ENCODE peak calls at places on chromosomes 12 and 14, in eight cellular contexts. One of them, this sample, is unnamed.

GRCh38 chr12:128111951-128112350 is 155.0 kb upstream of the TMEM132C start:
- DNase-seq in astrocyte of the cerebellum: no peak
- DNase-seq in adrenal gland: no peak
- DNase-seq in fibroblast of lung: no peak
- DNase-seq in astrocyte: no peak
- DNase-seq in tibial nerve: no peak
- DNase-seq in BJ: no peak
- DNase-seq in heart right ventricle: no peak
- DNase-seq in this sample: no peak

GRCh38 chr14:92259613-92260357 is 63.2 kb upstream of the SLC24A4 start:
- DNase-seq in astrocyte of the cerebellum: no peak
- DNase-seq in adrenal gland: peak
- DNase-seq in fibroblast of lung: no peak
- DNase-seq in astrocyte: no peak
- DNase-seq in tibial nerve: no peak
- DNase-seq in BJ: no peak
- DNase-seq in heart right ventricle: no peak
- DNase-seq in this sample: no peak

GRCh38 chr14:71765505-71765904 is 166.7 kb upstream of the RGS6 start:
- DNase-seq in astrocyte of the cerebellum: no peak
- DNase-seq in adrenal gland: no peak
- DNase-seq in fibroblast of lung: no peak
- DNase-seq in astrocyte: no peak
- DNase-seq in tibial nerve: no peak
- DNase-seq in BJ: no peak
- DNase-seq in heart right ventricle: no peak
- DNase-seq in this sample: no peak

GRCh38 chr14:22978873-22979671 is 3.3 kb downstream of the AJUBA start:
- DNase-seq in astrocyte of the cerebellum: no peak
- DNase-seq in adrenal gland: peak
- DNase-seq in fibroblast of lung: peak
- DNase-seq in astrocyte: no peak
- DNase-seq in tibial nerve: no peak
- DNase-seq in BJ: no peak
- DNase-seq in heart right ventricle: no peak
- DNase-seq in this sample: no peak

GRCh38 chr14:54175298-54175942 is 218.8 kb upstream of the BMP4 start:
- DNase-seq in astrocyte of the cerebellum: peak
- DNase-seq in adrenal gland: peak
- DNase-seq in fibroblast of lung: peak
- DNase-seq in astrocyte: peak
- DNase-seq in tibial nerve: peak
- DNase-seq in BJ: no peak
- DNase-seq in heart right ventricle: peak
- DNase-seq in this sample: peak

GRCh38 chr12:105107497-105108371 is at the start of gene WASHC4:
- DNase-seq in astrocyte of the cerebellum: peak
- DNase-seq in adrenal gland: peak
- DNase-seq in fibroblast of lung: peak
- DNase-seq in astrocyte: peak
- DNase-seq in tibial nerve: peak
- DNase-seq in BJ: no peak
- DNase-seq in heart right ventricle: peak
- DNase-seq in this sample: peak

GRCh38 chr12:92860521-92860920 is 68.6 kb downstream of the EEA1 start:
- DNase-seq in astrocyte of the cerebellum: no peak
- DNase-seq in adrenal gland: no peak
- DNase-seq in fibroblast of lung: no peak
- DNase-seq in astrocyte: no peak
- DNase-seq in tibial nerve: no peak
- DNase-seq in BJ: no peak
- DNase-seq in heart right ventricle: no peak
- DNase-seq in this sample: no peak

GRCh38 chr14:61584258-61584657 is 111.1 kb upstream of the HIF1A start:
- DNase-seq in astrocyte of the cerebellum: no peak
- DNase-seq in adrenal gland: no peak
- DNase-seq in fibroblast of lung: peak
- DNase-seq in astrocyte: peak
- DNase-seq in tibial nerve: no peak
- DNase-seq in BJ: no peak
- DNase-seq in heart right ventricle: no peak
- DNase-seq in this sample: no peak

GRCh38 chr12:79677667-79678066 is 13.1 kb downstream of the PAWR start:
- DNase-seq in astrocyte of the cerebellum: no peak
- DNase-seq in adrenal gland: no peak
- DNase-seq in fibroblast of lung: no peak
- DNase-seq in astrocyte: no peak
- DNase-seq in tibial nerve: no peak
- DNase-seq in BJ: no peak
- DNase-seq in heart right ventricle: no peak
- DNase-seq in this sample: no peak

GRCh38 chr14:28375295-28375694 is 391.3 kb upstream of the FOXG1 start:
- DNase-seq in astrocyte of the cerebellum: peak
- DNase-seq in adrenal gland: no peak
- DNase-seq in fibroblast of lung: peak
- DNase-seq in astrocyte: peak
- DNase-seq in tibial nerve: no peak
- DNase-seq in BJ: no peak
- DNase-seq in heart right ventricle: no peak
- DNase-seq in this sample: no peak

GRCh38 chr12:60689137-60689536 is 1093.3 kb downstream of the SLC16A7 start:
- DNase-seq in astrocyte of the cerebellum: no peak
- DNase-seq in adrenal gland: no peak
- DNase-seq in fibroblast of lung: no peak
- DNase-seq in astrocyte: no peak
- DNase-seq in tibial nerve: no peak
- DNase-seq in BJ: no peak
- DNase-seq in heart right ventricle: no peak
- DNase-seq in this sample: no peak

GRCh38 chr12:11853126-11853525 is 203.7 kb downstream of the ETV6 start:
- DNase-seq in astrocyte of the cerebellum: no peak
- DNase-seq in adrenal gland: no peak
- DNase-seq in fibroblast of lung: no peak
- DNase-seq in astrocyte: no peak
- DNase-seq in tibial nerve: no peak
- DNase-seq in BJ: no peak
- DNase-seq in heart right ventricle: no peak
- DNase-seq in this sample: no peak

GRCh38 chr12:49703647-49704137 is 3.5 kb downstream of the FMNL3 start:
- DNase-seq in astrocyte of the cerebellum: peak
- DNase-seq in adrenal gland: no peak
- DNase-seq in fibroblast of lung: peak
- DNase-seq in astrocyte: peak
- DNase-seq in tibial nerve: no peak
- DNase-seq in BJ: no peak
- DNase-seq in heart right ventricle: no peak
- DNase-seq in this sample: no peak

GRCh38 chr14:101889366-101889765 is 75.0 kb upstream of the DYNC1H1 start:
- DNase-seq in astrocyte of the cerebellum: no peak
- DNase-seq in adrenal gland: no peak
- DNase-seq in fibroblast of lung: no peak
- DNase-seq in astrocyte: no peak
- DNase-seq in tibial nerve: no peak
- DNase-seq in BJ: no peak
- DNase-seq in heart right ventricle: no peak
- DNase-seq in this sample: no peak

GRCh38 chr12:54052745-54053624 is 650 bp upstream of the HOXC4 start:
- DNase-seq in astrocyte of the cerebellum: no peak
- DNase-seq in adrenal gland: peak
- DNase-seq in fibroblast of lung: no peak
- DNase-seq in astrocyte: no peak
- DNase-seq in tibial nerve: no peak
- DNase-seq in BJ: no peak
- DNase-seq in heart right ventricle: no peak
- DNase-seq in this sample: no peak

GRCh38 chr12:51009038-51009437 is 17.1 kb downstream of the SLC11A2 start:
- DNase-seq in astrocyte of the cerebellum: no peak
- DNase-seq in adrenal gland: peak
- DNase-seq in fibroblast of lung: peak
- DNase-seq in astrocyte: no peak
- DNase-seq in tibial nerve: peak
- DNase-seq in BJ: no peak
- DNase-seq in heart right ventricle: peak
- DNase-seq in this sample: peak

DNA sequence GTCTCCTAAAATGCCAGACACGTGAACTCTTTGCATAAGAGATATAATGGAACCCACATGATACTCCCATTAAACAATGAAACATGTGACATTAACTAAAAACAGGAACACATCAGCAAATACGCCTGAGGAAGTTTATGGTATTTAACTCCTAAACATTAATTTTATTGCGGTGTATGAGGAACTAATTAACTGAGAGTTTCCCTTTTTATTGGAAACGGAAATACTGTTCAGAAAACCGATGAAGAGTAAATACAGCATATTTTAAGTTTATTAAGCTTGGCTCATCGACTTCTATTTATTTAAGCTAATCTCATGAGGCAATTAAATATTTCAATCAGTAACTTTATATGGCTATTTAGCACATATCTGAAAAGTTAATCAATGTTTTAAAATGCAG is 290.3 kb downstream of the SOX5 start:
- DNase-seq in astrocyte of the cerebellum: no peak
- DNase-seq in adrenal gland: no peak
- DNase-seq in fibroblast of lung: no peak
- DNase-seq in astrocyte: no peak
- DNase-seq in tibial nerve: no peak
- DNase-seq in BJ: peak
- DNase-seq in heart right ventricle: no peak
- DNase-seq in this sample: no peak
- TF ChIP-seq CTCF in astrocyte of the cerebellum: no peak
- TF ChIP-seq CTCF in adrenal gland: no peak
- TF ChIP-seq CTCF in fibroblast of lung: no peak
- TF ChIP-seq CTCF in astrocyte: no peak
- TF ChIP-seq CTCF in tibial nerve: no peak
- TF ChIP-seq CTCF in BJ: no peak
- TF ChIP-seq CTCF in heart right ventricle: no peak
- TF ChIP-seq CTCF in this sample: no peak

GRCh38 chr12:94874086-94874985 is 129.2 kb downstream of the NDUFA12 start:
- DNase-seq in astrocyte of the cerebellum: no peak
- DNase-seq in adrenal gland: no peak
- DNase-seq in fibroblast of lung: no peak
- DNase-seq in astrocyte: no peak
- DNase-seq in tibial nerve: no peak
- DNase-seq in BJ: no peak
- DNase-seq in heart right ventricle: no peak
- DNase-seq in this sample: no peak
- H3K4me3 ChIP-seq in astrocyte of the cerebellum: peak
- H3K4me3 ChIP-seq in adrenal gland: no peak
- H3K4me3 ChIP-seq in fibroblast of lung: no peak
- H3K4me3 ChIP-seq in astrocyte: peak
- H3K4me3 ChIP-seq in tibial nerve: peak
- H3K4me3 ChIP-seq in BJ: no peak
- H3K4me3 ChIP-seq in heart right ventricle: peak
- H3K4me3 ChIP-seq in this sample: peak

DNA sequence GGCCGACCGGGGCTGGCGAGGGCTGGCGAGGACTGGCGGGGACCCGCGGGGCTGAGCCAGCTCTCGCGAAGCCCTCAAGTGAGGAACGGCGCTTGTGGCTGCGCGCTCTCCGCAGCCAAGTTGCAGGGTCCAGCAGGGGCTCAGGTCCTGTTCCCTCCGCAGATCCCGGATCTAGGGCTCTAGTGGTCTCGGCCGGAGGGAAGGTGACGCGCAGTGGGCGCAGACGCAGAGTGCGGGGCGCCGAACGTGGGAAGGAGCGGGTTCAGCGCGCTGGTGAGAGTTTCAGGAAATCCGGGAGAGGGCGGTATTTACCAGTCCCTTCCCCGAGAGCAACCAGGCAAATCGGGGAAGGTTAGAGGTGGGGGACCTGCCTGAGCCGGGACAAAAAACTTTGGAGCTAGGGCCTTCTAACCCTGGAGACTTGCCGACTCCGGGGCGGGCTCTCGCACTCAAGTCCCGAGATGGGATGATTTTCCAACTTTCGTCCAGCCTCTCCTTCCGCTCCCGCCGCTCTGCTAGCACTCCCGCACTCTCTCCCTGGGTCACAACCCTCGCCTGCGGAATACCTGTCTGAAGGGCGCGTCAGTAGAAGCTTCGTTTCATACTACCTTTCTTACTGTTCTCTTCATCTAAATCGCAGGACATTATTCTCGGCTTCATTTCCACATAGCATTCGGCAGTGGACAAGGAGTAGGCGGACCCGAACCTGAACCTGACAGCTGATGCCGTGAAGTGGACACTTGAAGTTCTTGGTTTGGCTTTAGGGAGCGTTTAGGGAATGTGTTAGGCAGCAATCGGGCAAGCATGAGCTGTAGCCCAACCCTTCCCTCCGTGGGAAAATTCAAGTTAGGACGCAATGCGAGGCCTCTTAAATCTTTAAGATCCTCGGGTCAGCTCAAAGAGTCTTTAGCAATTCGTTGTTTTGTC is 13.6 kb upstream of the PAX9 start:
- DNase-seq in astrocyte of the cerebellum: no peak
- DNase-seq in adrenal gland: no peak
- DNase-seq in fibroblast of lung: peak
- DNase-seq in astrocyte: peak
- DNase-seq in tibial nerve: no peak
- DNase-seq in BJ: no peak
- DNase-seq in heart right ventricle: no peak
- DNase-seq in this sample: no peak
- TF ChIP-seq CTCF in astrocyte of the cerebellum: peak
- TF ChIP-seq CTCF in adrenal gland: peak
- TF ChIP-seq CTCF in fibroblast of lung: peak
- TF ChIP-seq CTCF in astrocyte: peak
- TF ChIP-seq CTCF in tibial nerve: peak
- TF ChIP-seq CTCF in BJ: peak
- TF ChIP-seq CTCF in heart right ventricle: peak
- TF ChIP-seq CTCF in this sample: peak

GRCh38 chr14:76153919-76154318 is 2.2 kb downstream of the GPATCH2L start:
- DNase-seq in astrocyte of the cerebellum: no peak
- DNase-seq in adrenal gland: no peak
- DNase-seq in fibroblast of lung: no peak
- DNase-seq in astrocyte: no peak
- DNase-seq in tibial nerve: no peak
- DNase-seq in BJ: no peak
- DNase-seq in heart right ventricle: no peak
- DNase-seq in this sample: no peak
- H3K4me3 ChIP-seq in astrocyte of the cerebellum: no peak
- H3K4me3 ChIP-seq in adrenal gland: no peak
- H3K4me3 ChIP-seq in fibroblast of lung: no peak
- H3K4me3 ChIP-seq in astrocyte: no peak
- H3K4me3 ChIP-seq in tibial nerve: no peak
- H3K4me3 ChIP-seq in BJ: no peak
- H3K4me3 ChIP-seq in heart right ventricle: no peak
- H3K4me3 ChIP-seq in this sample: no peak

GRCh38 chr14:105012171-105012985 is 8.5 kb downstream of the CDCA4 start:
- DNase-seq in astrocyte of the cerebellum: no peak
- DNase-seq in adrenal gland: no peak
- DNase-seq in fibroblast of lung: no peak
- DNase-seq in astrocyte: no peak
- DNase-seq in tibial nerve: no peak
- DNase-seq in BJ: no peak
- DNase-seq in heart right ventricle: no peak
- DNase-seq in this sample: no peak
- TF ChIP-seq CTCF in astrocyte of the cerebellum: peak
- TF ChIP-seq CTCF in adrenal gland: peak
- TF ChIP-seq CTCF in fibroblast of lung: peak
- TF ChIP-seq CTCF in astrocyte: peak
- TF ChIP-seq CTCF in tibial nerve: no peak
- TF ChIP-seq CTCF in BJ: peak
- TF ChIP-seq CTCF in heart right ventricle: peak
- TF ChIP-seq CTCF in this sample: peak

GRCh38 chr12:1630827-1631591 is 2.0 kb downstream of the WNT5B start:
- DNase-seq in astrocyte of the cerebellum: peak
- DNase-seq in adrenal gland: no peak
- DNase-seq in fibroblast of lung: peak
- DNase-seq in astrocyte: peak
- DNase-seq in tibial nerve: peak
- DNase-seq in BJ: no peak
- DNase-seq in heart right ventricle: no peak
- DNase-seq in this sample: no peak
- H3K4me3 ChIP-seq in astrocyte of the cerebellum: peak
- H3K4me3 ChIP-seq in adrenal gland: no peak
- H3K4me3 ChIP-seq in fibroblast of lung: no peak
- H3K4me3 ChIP-seq in astrocyte: no peak
- H3K4me3 ChIP-seq in tibial nerve: peak
- H3K4me3 ChIP-seq in BJ: no peak
- H3K4me3 ChIP-seq in heart right ventricle: peak
- H3K4me3 ChIP-seq in this sample: peak